ENCODE peak calls at places on chromosomes 4 and X, in eight cellular contexts. U, L, N, B, Y, F, M and V are unnamed samples.

GRCh38 chr4:171565130-171565788 is 247.9 kb upstream of the GALNTL6 start:
- DNase-seq in N (peak), B (no peak), L (no peak), U (no peak), F (no peak), M (no peak), Y (no peak), V (no peak)

GRCh38 chr4:2469192-2469984 is 482 bp downstream of the RNF4 start:
- DNase-seq in B (peak), M (peak), L (peak), U (peak), Y (no peak), F (peak), N (peak), V (peak)

GRCh38 chrX:15834051-15834450 is 20.6 kb downstream of the AP1S2 start:
- DNase-seq in M (no peak), F (no peak), N (no peak), Y (no peak), L (no peak), B (no peak), U (no peak), V (no peak)

GRCh38 chr4:4327652-4328121 is 37.6 kb downstream of the ZBTB49 start:
- DNase-seq in B (no peak), F (no peak), M (peak), N (no peak), U (no peak), Y (no peak), L (peak), V (no peak)

GRCh38 chrX:14043209-14043608 is 13.5 kb upstream of the GEMIN8 start:
- DNase-seq in M (no peak), B (no peak), F (no peak), L (no peak), Y (no peak), N (no peak), U (no peak), V (no peak)

GRCh38 chrX:22520128-22520828 is 247.6 kb downstream of the CBLL2 start:
- DNase-seq in M (no peak), N (no peak), B (no peak), U (no peak), F (no peak), L (no peak), Y (no peak), V (peak)

GRCh38 chr4:98617358-98618047 is 40.9 kb downstream of the TSPAN5 start:
- DNase-seq in N (no peak), Y (no peak), L (no peak), M (no peak), U (no peak), F (no peak), B (no peak), V (no peak)

GRCh38 chr4:180840142-180840541 is 1403.1 kb upstream of the TENM3 start:
- DNase-seq in B (no peak), U (no peak), Y (no peak), N (peak), F (no peak), L (no peak), M (no peak), V (no peak)

GRCh38 chr4:58734030-58734673 is 1624.0 kb upstream of the IGFBP7 start:
- DNase-seq in L (no peak), N (peak), U (no peak), F (no peak), Y (no peak), B (no peak), M (no peak), V (peak)

GRCh38 chrX:6852869-6853268 is 294.6 kb upstream of the STS start:
- DNase-seq in U (no peak), F (no peak), L (no peak), B (no peak), M (no peak), N (peak), Y (no peak), V (no peak)

GRCh38 chr4:73661646-73662119 is 41.4 kb upstream of the RASSF6 start:
- DNase-seq in F (no peak), N (no peak), Y (no peak), B (no peak), U (no peak), M (no peak), L (peak), V (peak)

GRCh38 chrX:134244043-134244442 is 7.1 kb downstream of the CCDC160 start:
- DNase-seq in L (peak), M (no peak), F (no peak), Y (no peak), N (no peak), U (no peak), B (no peak), V (peak)

GRCh38 chrX:56788229-56788628 is 59.2 kb downstream of the NBDY start:
- DNase-seq in B (peak), N (no peak), U (no peak), F (no peak), Y (peak), L (no peak), M (no peak), V (no peak)

GRCh38 chrX:11254417-11255109 is 38.6 kb upstream of the AMELX start:
- DNase-seq in F (no peak), M (no peak), U (no peak), L (no peak), B (no peak), Y (no peak), N (no peak), V (no peak)

GRCh38 chr4:145107126-145107525 is 9.0 kb downstream of the ABCE1 start:
- DNase-seq in B (no peak), F (no peak), Y (no peak), U (no peak), L (no peak), M (no peak), N (no peak), V (no peak)